ENCODE peak calls at places on chromosomes 12 and 14, in ten cellular contexts. One of them, this sample, is unnamed.

GRCh38 chr14:64938972-64939816 is 3.4 kb downstream of the GPX2 start:
- DNase-seq in IMR-90: no peak
- DNase-seq in sigmoid colon: no peak
- DNase-seq in left lung: no peak
- DNase-seq in heart right ventricle: no peak
- DNase-seq in CD8-positive, alpha-beta memory T cell: no peak
- DNase-seq in NT2/D1: no peak
- DNase-seq in fibroblast of lung: no peak
- DNase-seq in mesenchymal stem cell: no peak
- DNase-seq in SK-N-SH: no peak
- DNase-seq in this sample: no peak

GRCh38 chr12:125470838-125471775 is 405.9 kb downstream of the AACS start:
- DNase-seq in fibroblast of lung: peak; percentile 30
- DNase-seq in CD8-positive, alpha-beta memory T cell: no peak
- DNase-seq in NT2/D1: no peak
- DNase-seq in mesenchymal stem cell: no peak
- DNase-seq in IMR-90: no peak
- DNase-seq in SK-N-SH: no peak
- DNase-seq in heart right ventricle: no peak
- DNase-seq in sigmoid colon: no peak
- DNase-seq in left lung: no peak
- DNase-seq in this sample: no peak

GRCh38 chr14:77102154-77102553 is 4.1 kb downstream of the CIPC start:
- DNase-seq in CD8-positive, alpha-beta memory T cell: no peak
- DNase-seq in fibroblast of lung: no peak
- DNase-seq in heart right ventricle: no peak
- DNase-seq in IMR-90: no peak
- DNase-seq in NT2/D1: no peak
- DNase-seq in left lung: no peak
- DNase-seq in mesenchymal stem cell: no peak
- DNase-seq in SK-N-SH: no peak
- DNase-seq in sigmoid colon: no peak
- DNase-seq in this sample: no peak

GRCh38 chr12:71129364-71129763 is 28.4 kb downstream of the TSPAN8 start:
- DNase-seq in IMR-90: no peak
- DNase-seq in sigmoid colon: no peak
- DNase-seq in heart right ventricle: no peak
- DNase-seq in fibroblast of lung: no peak
- DNase-seq in NT2/D1: no peak
- DNase-seq in left lung: no peak
- DNase-seq in CD8-positive, alpha-beta memory T cell: no peak
- DNase-seq in SK-N-SH: no peak
- DNase-seq in mesenchymal stem cell: no peak
- DNase-seq in this sample: no peak

GRCh38 chr14:101233391-101233790 is 327.9 kb upstream of the DIO3 start:
- DNase-seq in heart right ventricle: no peak
- DNase-seq in SK-N-SH: no peak
- DNase-seq in left lung: no peak
- DNase-seq in sigmoid colon: no peak
- DNase-seq in mesenchymal stem cell: no peak
- DNase-seq in NT2/D1: no peak
- DNase-seq in IMR-90: no peak
- DNase-seq in CD8-positive, alpha-beta memory T cell: no peak
- DNase-seq in fibroblast of lung: no peak
- DNase-seq in this sample: no peak

GRCh38 chr14:21711360-21711961 is 37.8 kb upstream of the OR4E1 start:
- DNase-seq in CD8-positive, alpha-beta memory T cell: no peak
- DNase-seq in sigmoid colon: no peak
- DNase-seq in NT2/D1: peak; percentile 6
- DNase-seq in fibroblast of lung: peak; percentile 18
- DNase-seq in SK-N-SH: peak; percentile 34
- DNase-seq in left lung: no peak
- DNase-seq in heart right ventricle: no peak
- DNase-seq in IMR-90: peak; percentile 53
- DNase-seq in mesenchymal stem cell: peak; percentile 65
- DNase-seq in this sample: peak; percentile 69

GRCh38 chr12:64452559-64453329 is 824 bp downstream of the TBK1 start:
- DNase-seq in NT2/D1: no peak
- DNase-seq in left lung: no peak
- DNase-seq in IMR-90: peak; percentile 90
- DNase-seq in mesenchymal stem cell: peak; percentile 97
- DNase-seq in CD8-positive, alpha-beta memory T cell: no peak
- DNase-seq in fibroblast of lung: peak; percentile 88
- DNase-seq in sigmoid colon: no peak
- DNase-seq in heart right ventricle: no peak
- DNase-seq in SK-N-SH: peak; percentile 53
- DNase-seq in this sample: peak; percentile 90

GRCh38 chr14:77436042-77436441 is 12.7 kb upstream of the NOXRED1 start:
- DNase-seq in sigmoid colon: no peak
- DNase-seq in SK-N-SH: no peak
- DNase-seq in left lung: no peak
- DNase-seq in heart right ventricle: no peak
- DNase-seq in CD8-positive, alpha-beta memory T cell: no peak
- DNase-seq in NT2/D1: no peak
- DNase-seq in fibroblast of lung: peak; percentile 16
- DNase-seq in mesenchymal stem cell: no peak
- DNase-seq in IMR-90: no peak
- DNase-seq in this sample: no peak

GRCh38 chr14:76848879-76849278 is 22.7 kb downstream of the LRRC74A start:
- DNase-seq in SK-N-SH: no peak
- DNase-seq in sigmoid colon: no peak
- DNase-seq in CD8-positive, alpha-beta memory T cell: no peak
- DNase-seq in NT2/D1: no peak
- DNase-seq in left lung: no peak
- DNase-seq in fibroblast of lung: no peak
- DNase-seq in heart right ventricle: no peak
- DNase-seq in IMR-90: no peak
- DNase-seq in mesenchymal stem cell: no peak
- DNase-seq in this sample: no peak

GRCh38 chr12:42469355-42470006 is 120.1 kb downstream of the PRICKLE1 start:
- DNase-seq in fibroblast of lung: no peak
- DNase-seq in NT2/D1: no peak
- DNase-seq in SK-N-SH: no peak
- DNase-seq in heart right ventricle: no peak
- DNase-seq in left lung: no peak
- DNase-seq in mesenchymal stem cell: no peak
- DNase-seq in sigmoid colon: no peak
- DNase-seq in IMR-90: no peak
- DNase-seq in CD8-positive, alpha-beta memory T cell: no peak
- DNase-seq in this sample: no peak

GRCh38 chr12:125853670-125854069 is 788.4 kb downstream of the AACS start:
- DNase-seq in heart right ventricle: no peak
- DNase-seq in IMR-90: no peak
- DNase-seq in SK-N-SH: no peak
- DNase-seq in fibroblast of lung: no peak
- DNase-seq in NT2/D1: no peak
- DNase-seq in left lung: no peak
- DNase-seq in CD8-positive, alpha-beta memory T cell: no peak
- DNase-seq in mesenchymal stem cell: no peak
- DNase-seq in sigmoid colon: no peak
- DNase-seq in this sample: no peak

GRCh38 chr12:4910502-4911315 is 1.0 kb downstream of the KCNA1 start:
- DNase-seq in fibroblast of lung: no peak
- DNase-seq in left lung: no peak
- DNase-seq in IMR-90: no peak
- DNase-seq in heart right ventricle: no peak
- DNase-seq in CD8-positive, alpha-beta memory T cell: no peak
- DNase-seq in sigmoid colon: no peak
- DNase-seq in SK-N-SH: peak; percentile 29
- DNase-seq in NT2/D1: no peak
- DNase-seq in mesenchymal stem cell: no peak
- DNase-seq in this sample: peak; percentile 11

GRCh38 chr12:4911316-4911994 is 1.8 kb downstream of the KCNA1 start:
- DNase-seq in IMR-90: no peak
- DNase-seq in CD8-positive, alpha-beta memory T cell: no peak
- DNase-seq in mesenchymal stem cell: no peak
- DNase-seq in heart right ventricle: no peak
- DNase-seq in NT2/D1: no peak
- DNase-seq in sigmoid colon: peak; percentile 67
- DNase-seq in left lung: peak; percentile 73
- DNase-seq in fibroblast of lung: no peak
- DNase-seq in SK-N-SH: no peak
- DNase-seq in this sample: no peak

GRCh38 chr12:4908694-4909396 is 860 bp upstream of the KCNA1 start:
- DNase-seq in fibroblast of lung: peak; percentile 36
- DNase-seq in sigmoid colon: peak; percentile 60
- DNase-seq in NT2/D1: peak; percentile 99
- DNase-seq in CD8-positive, alpha-beta memory T cell: no peak
- DNase-seq in IMR-90: no peak
- DNase-seq in left lung: no peak
- DNase-seq in mesenchymal stem cell: no peak
- DNase-seq in heart right ventricle: no peak
- DNase-seq in SK-N-SH: peak; percentile 12
- DNase-seq in this sample: peak; percentile 35

GRCh38 chr12:4909734-4910501 is at the start of gene KCNA1:
- DNase-seq in NT2/D1: peak; percentile 56
- DNase-seq in heart right ventricle: no peak
- DNase-seq in IMR-90: no peak
- DNase-seq in left lung: peak; percentile 74
- DNase-seq in SK-N-SH: peak; percentile 31
- DNase-seq in sigmoid colon: peak; percentile 70
- DNase-seq in fibroblast of lung: peak; percentile 38
- DNase-seq in CD8-positive, alpha-beta memory T cell: no peak
- DNase-seq in mesenchymal stem cell: no peak
- DNase-seq in this sample: peak; percentile 59

DNA sequence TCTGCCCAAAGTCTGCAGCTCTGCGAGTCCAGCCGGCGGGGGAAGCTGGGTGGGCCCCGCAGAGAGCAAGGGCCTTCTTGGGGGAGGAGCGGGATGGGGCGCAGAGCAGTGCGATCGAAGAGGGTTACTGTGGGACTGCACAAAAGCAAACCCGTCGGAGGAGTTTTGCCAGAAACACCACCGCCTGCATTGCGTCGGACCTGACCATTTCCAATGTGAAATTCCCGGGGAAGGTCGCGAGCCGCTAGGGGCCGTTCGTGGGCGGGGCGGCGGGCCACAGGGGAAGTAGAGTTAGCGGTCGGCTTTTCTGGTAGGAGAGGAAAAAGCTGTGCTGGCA is 340 bp upstream of the KCNA1 start:
- DNase-seq in heart right ventricle: no peak
- DNase-seq in NT2/D1: peak; percentile 27
- DNase-seq in sigmoid colon: no peak
- DNase-seq in left lung: peak; percentile 72
- DNase-seq in mesenchymal stem cell: no peak
- DNase-seq in CD8-positive, alpha-beta memory T cell: no peak
- DNase-seq in SK-N-SH: peak; percentile 21
- DNase-seq in IMR-90: no peak
- DNase-seq in fibroblast of lung: peak; percentile 6
- DNase-seq in this sample: peak; percentile 7
- H3K4me3 ChIP-seq in heart right ventricle: peak overlapping the region; percentile 47
- H3K4me3 ChIP-seq in NT2/D1: peak overlapping the region; percentile 68
- H3K4me3 ChIP-seq in sigmoid colon: peak overlapping the region; percentile 55
- H3K4me3 ChIP-seq in left lung: no peak overlapping the region
- H3K4me3 ChIP-seq in mesenchymal stem cell: peak overlapping the region; percentile 14
- H3K4me3 ChIP-seq in CD8-positive, alpha-beta memory T cell: no peak overlapping the region
- H3K4me3 ChIP-seq in SK-N-SH: no peak overlapping the region
- H3K4me3 ChIP-seq in IMR-90: no peak overlapping the region
- H3K4me3 ChIP-seq in fibroblast of lung: no peak overlapping the region
- H3K4me3 ChIP-seq in this sample: peak overlapping the region; percentile 84

GRCh38 chr14:27075503-27075902 is 477.7 kb upstream of the NOVA1 start:
- DNase-seq in mesenchymal stem cell: no peak
- DNase-seq in heart right ventricle: no peak
- DNase-seq in SK-N-SH: no peak
- DNase-seq in NT2/D1: no peak
- DNase-seq in sigmoid colon: no peak
- DNase-seq in left lung: no peak
- DNase-seq in IMR-90: no peak
- DNase-seq in fibroblast of lung: no peak
- DNase-seq in CD8-positive, alpha-beta memory T cell: no peak
- DNase-seq in this sample: no peak

GRCh38 chr14:27078176-27078575 is 480.3 kb upstream of the NOVA1 start:
- DNase-seq in sigmoid colon: no peak
- DNase-seq in left lung: no peak
- DNase-seq in CD8-positive, alpha-beta memory T cell: no peak
- DNase-seq in fibroblast of lung: peak; percentile 8
- DNase-seq in IMR-90: no peak
- DNase-seq in NT2/D1: no peak
- DNase-seq in mesenchymal stem cell: no peak
- DNase-seq in heart right ventricle: no peak
- DNase-seq in SK-N-SH: no peak
- DNase-seq in this sample: no peak

GRCh38 chr14:27077181-27077738 is 479.4 kb upstream of the NOVA1 start:
- DNase-seq in heart right ventricle: no peak
- DNase-seq in fibroblast of lung: no peak
- DNase-seq in left lung: no peak
- DNase-seq in sigmoid colon: no peak
- DNase-seq in NT2/D1: no peak
- DNase-seq in SK-N-SH: no peak
- DNase-seq in CD8-positive, alpha-beta memory T cell: no peak
- DNase-seq in mesenchymal stem cell: no peak
- DNase-seq in IMR-90: no peak
- DNase-seq in this sample: no peak
- H3K9me3 ChIP-seq in heart right ventricle: no peaks in the 10 kb centered on the region
- H3K9me3 ChIP-seq in fibroblast of lung: no peaks in the 10 kb centered on the region
- H3K9me3 ChIP-seq in left lung: no peaks in the 10 kb centered on the region
- H3K9me3 ChIP-seq in sigmoid colon: no peaks in the 10 kb centered on the region
- H3K9me3 ChIP-seq in NT2/D1: no peaks in the 10 kb centered on the region
- H3K9me3 ChIP-seq in SK-N-SH: no peaks in the 10 kb centered on the region
- H3K9me3 ChIP-seq in CD8-positive, alpha-beta memory T cell: no peaks in the 10 kb centered on the region
- H3K9me3 ChIP-seq in mesenchymal stem cell: no peaks in the 10 kb centered on the region
- H3K9me3 ChIP-seq in IMR-90: peaks cover 2% of the 10 kb centered on the region
- H3K9me3 ChIP-seq in this sample: no peaks in the 10 kb centered on the region

GRCh38 chr12:50677858-50678257 is 86.0 kb upstream of the ATF1 start:
- DNase-seq in IMR-90: peak; percentile 57
- DNase-seq in mesenchymal stem cell: no peak
- DNase-seq in SK-N-SH: no peak
- DNase-seq in sigmoid colon: no peak
- DNase-seq in CD8-positive, alpha-beta memory T cell: no peak
- DNase-seq in left lung: no peak
- DNase-seq in NT2/D1: no peak
- DNase-seq in fibroblast of lung: peak; percentile 65
- DNase-seq in heart right ventricle: peak; percentile 25
- DNase-seq in this sample: peak; percentile 54
- H3K36me3 ChIP-seq in IMR-90: no peaks in the 10 kb centered on the region
- H3K36me3 ChIP-seq in mesenchymal stem cell: peaks cover 6% of the 10 kb centered on the region
- H3K36me3 ChIP-seq in SK-N-SH: peaks cover 39% of the 10 kb centered on the region
- H3K36me3 ChIP-seq in sigmoid colon: peaks cover 16% of the 10 kb centered on the region
- H3K36me3 ChIP-seq in CD8-positive, alpha-beta memory T cell: peaks cover 25% of the 10 kb centered on the region
- H3K36me3 ChIP-seq in left lung: peaks cover 83% of the 10 kb centered on the region
- H3K36me3 ChIP-seq in NT2/D1: peaks cover 42% of the 10 kb centered on the region
- H3K36me3 ChIP-seq in fibroblast of lung: no peaks in the 10 kb centered on the region
- H3K36me3 ChIP-seq in heart right ventricle: peaks cover 9% of the 10 kb centered on the region
- H3K36me3 ChIP-seq in this sample: peaks cover 19% of the 10 kb centered on the region

DNA sequence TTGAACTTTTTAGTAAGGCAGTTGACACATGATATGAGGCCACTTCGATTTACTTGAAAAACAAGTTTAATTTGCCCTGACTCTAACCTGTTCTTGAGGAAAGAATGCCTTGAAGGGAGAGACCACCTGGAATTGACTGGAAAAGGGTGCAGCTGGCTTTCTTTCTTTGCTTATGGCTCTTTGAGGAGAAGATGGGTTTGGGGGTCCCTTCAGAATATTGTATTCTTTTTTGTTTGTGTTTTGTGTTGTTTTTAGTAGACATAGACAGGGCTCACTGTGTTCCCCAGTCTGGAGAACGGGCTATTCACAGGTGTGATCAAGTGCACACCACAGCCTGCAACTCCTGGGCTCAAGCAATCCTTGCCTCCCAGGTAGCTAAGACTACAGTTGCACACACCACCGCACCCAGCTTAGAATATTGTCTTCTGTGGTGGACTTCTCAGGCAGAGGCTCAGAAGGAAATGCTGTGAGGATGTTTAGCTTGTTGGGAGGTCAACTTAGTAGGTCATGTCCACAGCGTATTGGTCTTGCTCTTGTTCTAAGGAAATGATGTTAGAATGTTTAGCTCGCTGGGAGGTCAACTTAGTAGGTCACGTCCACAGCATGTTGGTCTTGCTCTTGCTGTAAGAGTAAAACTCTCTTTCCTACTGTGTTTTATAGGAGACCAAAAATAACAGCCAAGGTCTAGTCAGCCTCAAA is 1.5 kb upstream of the NRL start:
- DNase-seq in heart right ventricle: no peak
- DNase-seq in CD8-positive, alpha-beta memory T cell: no peak
- DNase-seq in left lung: no peak
- DNase-seq in sigmoid colon: peak; percentile 21
- DNase-seq in IMR-90: no peak
- DNase-seq in NT2/D1: no peak
- DNase-seq in mesenchymal stem cell: no peak
- DNase-seq in SK-N-SH: no peak
- DNase-seq in fibroblast of lung: no peak
- DNase-seq in this sample: no peak
- H3K4me3 ChIP-seq in heart right ventricle: peak overlapping the region; percentile 70
- H3K4me3 ChIP-seq in CD8-positive, alpha-beta memory T cell: peak overlapping the region; percentile 93
- H3K4me3 ChIP-seq in left lung: peak overlapping the region; percentile 88
- H3K4me3 ChIP-seq in sigmoid colon: no peak overlapping the region
- H3K4me3 ChIP-seq in IMR-90: no peak overlapping the region
- H3K4me3 ChIP-seq in NT2/D1: peak overlapping the region; percentile 55
- H3K4me3 ChIP-seq in mesenchymal stem cell: no peak overlapping the region
- H3K4me3 ChIP-seq in SK-N-SH: peak overlapping the region; percentile 17
- H3K4me3 ChIP-seq in fibroblast of lung: peak overlapping the region; percentile 96
- H3K4me3 ChIP-seq in this sample: peak overlapping the region; percentile 87

This sample was measured in adipocyte.